ENCODE peak calls at places on chromosomes 12 and 14, in nine cellular contexts. P is ovary; H is GM20000; Y is AG10803; B is lung; J is PC-9; X is left ventricle myocardium inferior; T is CD8-positive, alpha-beta T cell; E is tibial artery. N is an unnamed sample.

GRCh38 chr14:52547526-52547925 is 4.8 kb downstream of the TXNDC16 start:
- DNase-seq in T (no peak), Y (no peak), B (no peak), J (no peak), E (no peak), X (no peak), P (no peak), H (no peak), N (no peak)

GRCh38 chr12:4153343-4153892 is 120.1 kb upstream of the CCND2 start:
- DNase-seq in E (no peak), B (no peak), T (peak; percentile 36), H (peak; percentile 80), Y (no peak), P (no peak), X (no peak), J (no peak), N (no peak)

GRCh38 chr12:92404259-92404894 is 258.7 kb upstream of the BTG1 start:
- DNase-seq in Y (no peak), P (no peak), E (no peak), X (no peak), J (no peak), H (no peak), B (no peak), T (no peak), N (no peak)

GRCh38 chr14:76257111-76257803 is 105.5 kb downstream of the GPATCH2L start:
- DNase-seq in B (no peak), J (no peak), Y (peak; percentile 57), H (no peak), T (no peak), X (no peak), E (no peak), P (no peak), N (peak; percentile 10)

GRCh38 chr14:76755610-76756390 is 5.5 kb upstream of the VASH1 start:
- DNase-seq in H (no peak), B (no peak), J (no peak), P (no peak), X (no peak), T (no peak), Y (no peak), E (no peak), N (no peak)

GRCh38 chr12:50110762-50111416 is 1.1 kb upstream of the COX14 start:
- DNase-seq in T (no peak), B (peak; percentile 63), P (peak; percentile 52), Y (peak; percentile 47), H (peak; percentile 19), J (peak; percentile 84), X (peak; percentile 82), E (peak; percentile 67), N (no peak)

GRCh38 chr14:53890611-53891091 is 66.0 kb downstream of the BMP4 start:
- DNase-seq in B (no peak), J (no peak), T (no peak), H (peak; percentile 32), Y (no peak), E (no peak), P (no peak), X (no peak), N (no peak)

GRCh38 chr12:88895634-88896033 is 315.4 kb upstream of the KITLG start:
- DNase-seq in J (no peak), Y (no peak), E (no peak), P (no peak), B (no peak), H (no peak), T (no peak), X (no peak), N (no peak)

GRCh38 chr14:60506985-60507829 is 1.7 kb upstream of the SIX6 start:
- DNase-seq in P (no peak), T (no peak), B (no peak), E (no peak), Y (no peak), H (no peak), J (no peak), X (no peak), N (no peak)

GRCh38 chr12:810635-811415 is 58.4 kb downstream of the WNK1 start:
- DNase-seq in B (no peak), J (no peak), X (no peak), P (no peak), E (no peak), Y (no peak), T (no peak), H (peak; percentile 52), N (no peak)

GRCh38 chr14:74190910-74191575 is 48.2 kb upstream of the VSX2 start:
- DNase-seq in E (no peak), T (no peak), X (no peak), J (no peak), P (no peak), B (no peak), Y (peak; percentile 4), H (no peak), N (no peak)

GRCh38 chr14:46259536-46259935 is 392.0 kb downstream of the RPL10L start:
- DNase-seq in H (no peak), E (no peak), X (no peak), T (no peak), Y (no peak), B (no peak), J (no peak), P (no peak), N (no peak)
- TF ChIP-seq CTCF in H (no peak), E (no peak), X (no peak), T (no peak), Y (no peak), B (no peak), J (no peak), P (no peak), N (no peak)

GRCh38 chr12:94459773-94460593 is at the start of gene CEP83:
- DNase-seq in X (peak; percentile 98), T (peak; percentile 98), H (peak; percentile 94), B (peak; percentile 98), P (peak; percentile 98), J (peak; percentile 83), E (peak; percentile 94), Y (peak; percentile 90), N (peak; percentile 37)
- TF ChIP-seq CTCF in X (no peak), T (no peak), H (no peak), B (no peak), P (no peak), J (no peak), E (no peak), Y (no peak), N (no peak)

GRCh38 chr14:80927385-80927989 is 14.1 kb downstream of the CEP128 start:
- DNase-seq in E (no peak), X (no peak), H (no peak), J (no peak), B (no peak), P (no peak), Y (no peak), T (no peak), N (no peak)
- TF ChIP-seq CTCF in E (no peak), X (no peak), H (no peak), J (no peak), B (no peak), P (no peak), Y (no peak), T (no peak), N (no peak)

GRCh38 chr12:67430708-67431335 is 161.7 kb downstream of the CAND1 start:
- DNase-seq in Y (peak; percentile 58), J (no peak), T (no peak), X (peak; percentile 74), B (peak; percentile 41), H (no peak), P (peak; percentile 76), E (peak; percentile 79), N (no peak)
- TF ChIP-seq CTCF in Y (peak; percentile 43), J (no peak), T (no peak), X (peak; percentile 58), B (no peak), H (no peak), P (no peak), E (peak; percentile 32), N (no peak)

GRCh38 chr12:127336416-127336815 is 930.6 kb upstream of the TMEM132C start:
- DNase-seq in H (no peak), Y (no peak), P (no peak), X (no peak), J (no peak), T (no peak), E (no peak), B (no peak), N (no peak)
- TF ChIP-seq CTCF in H (no peak), Y (no peak), P (no peak), X (no peak), J (no peak), T (no peak), E (no peak), B (no peak), N (no peak)